ENCODE peak calls at places on chromosomes 2 and 18, in five cellular contexts. X, D, J, Q and R are unnamed samples.

GRCh38 chr2:43393918-43394317 is 167.5 kb upstream of the ZFP36L2 start:
- DNase-seq in X (no peak), D (no peak), J (no peak), Q (no peak), R (no peak)

GRCh38 chr18:25826823-25827617 is 263.4 kb downstream of the SS18 start:
- DNase-seq in X (no peak), D (no peak), J (peak; percentile 48), Q (no peak), R (no peak)

GRCh38 chr2:113138428-113139322 is 11.3 kb downstream of the IL1RN start:
- DNase-seq in X (peak; percentile 83), D (peak; percentile 85), J (peak; percentile 61), Q (peak; percentile 84), R (peak; percentile 73)

GRCh38 chr18:31487251-31488015 is 10.5 kb upstream of the DSG2 start:
- DNase-seq in X (no peak), D (no peak), J (peak; percentile 88), Q (no peak), R (no peak)

GRCh38 chr2:179898873-179899272 is 37.5 kb upstream of the ZNF385B start:
- DNase-seq in X (peak; percentile 92), D (peak; percentile 78), J (peak; percentile 47), Q (peak; percentile 91), R (peak; percentile 73)

GRCh38 chr2:117299451-117299850 is 515.0 kb upstream of the DDX18 start:
- DNase-seq in X (no peak), D (no peak), J (no peak), Q (no peak), R (no peak)

GRCh38 chr2:70085711-70086277 is 1.5 kb upstream of the PCBP1 start:
- DNase-seq in X (peak; percentile 41), D (peak; percentile 48), J (peak; percentile 28), Q (peak; percentile 34), R (no peak)

GRCh38 chr2:123769001-123769400 is 256.1 kb upstream of the CNTNAP5 start:
- DNase-seq in X (no peak), D (no peak), J (no peak), Q (no peak), R (no peak)

GRCh38 chr2:142130111-142131015 is 453 bp downstream of the LRP1B start:
- DNase-seq in X (no peak), D (peak; percentile 17), J (peak; percentile 69), Q (peak; percentile 88), R (peak; percentile 76)

GRCh38 chr18:3060667-3061580 is 48.0 kb upstream of the LPIN2 start:
- DNase-seq in X (peak; percentile 29), D (peak; percentile 77), J (no peak), Q (no peak), R (no peak)

GRCh38 chr18:21362921-21363320 is 120.9 kb downstream of the GREB1L start:
- DNase-seq in X (no peak), D (peak; percentile 16), J (peak; percentile 60), Q (no peak), R (no peak)

GRCh38 chr2:65501074-65501473 is 68.7 kb upstream of the SPRED2 start:
- DNase-seq in X (no peak), D (no peak), J (no peak), Q (no peak), R (no peak)

GRCh38 chr2:234211797-234212196 is 161.3 kb downstream of the SPP2 start:
- DNase-seq in X (no peak), D (no peak), J (no peak), Q (no peak), R (no peak)
- H3K4me2 ChIP-seq in X (no peak overlapping the region), D (no peak overlapping the region), J (no peak overlapping the region), Q (no peak overlapping the region), R (no peak overlapping the region)

GRCh38 chr2:138830547-138830946 is 50.4 kb upstream of the NXPH2 start:
- DNase-seq in X (no peak), D (no peak), J (no peak), Q (no peak), R (no peak)

GRCh38 chr2:138831154-138831553 is 51.0 kb upstream of the NXPH2 start:
- DNase-seq in X (no peak), D (no peak), J (no peak), Q (no peak), R (no peak)

GRCh38 chr2:138823651-138824050 is 43.5 kb upstream of the NXPH2 start:
- DNase-seq in X (no peak), D (no peak), J (no peak), Q (peak; percentile 41), R (no peak)

GRCh38 chr2:138829326-138829725 is 49.1 kb upstream of the NXPH2 start:
- DNase-seq in X (peak; percentile 37), D (peak; percentile 78), J (no peak), Q (peak; percentile 84), R (peak; percentile 82)

GRCh38 chr2:138827426-138828054 is 47.4 kb upstream of the NXPH2 start:
- DNase-seq in X (peak; percentile 58), D (peak; percentile 67), J (peak; percentile 67), Q (peak; percentile 75), R (peak; percentile 72)
- TF ChIP-seq EZH2phosphoT487 in X (no peak), D (no peak), J (no peak), Q (no peak), R (no peak)

GRCh38 chr18:63553117-63553516 is 10.9 kb downstream of the SERPINB12 start:
- DNase-seq in X (peak; percentile 25), D (no peak), J (peak; percentile 95), Q (no peak), R (no peak)
- H2AFZ ChIP-seq in X (peak overlapping the region; percentile 36), D (no peak overlapping the region), J (peak overlapping the region; percentile 68), Q (no peak overlapping the region), R (peak overlapping the region; percentile 26)

GRCh38 chr2:28544915-28545589 is 49.2 kb downstream of the PLB1 start:
- DNase-seq in X (no peak), D (peak; percentile 85), J (no peak), Q (no peak), R (no peak)

GRCh38 chr2:28545590-28546195 is 49.8 kb downstream of the PLB1 start:
- DNase-seq in X (no peak), D (peak; percentile 79), J (no peak), Q (no peak), R (no peak)

GRCh38 chr2:28544405-28544914 is 48.6 kb downstream of the PLB1 start:
- DNase-seq in X (no peak), D (no peak), J (no peak), Q (no peak), R (peak; percentile 90)

GRCh38 chr2:28543316-28544068 is 47.6 kb downstream of the PLB1 start:
- DNase-seq in X (no peak), D (no peak), J (peak; percentile 29), Q (no peak), R (no peak)

GRCh38 chr2:28544069-28544346 is 48.1 kb downstream of the PLB1 start:
- DNase-seq in X (no peak), D (no peak), J (no peak), Q (no peak), R (no peak)
- H3K4me2 ChIP-seq in X (no peak overlapping the region), D (no peak overlapping the region), J (no peak overlapping the region), Q (no peak overlapping the region), R (peak overlapping the region; percentile 70)